ENCODE peak calls at places on chromosomes 4 and X, in four cellular contexts. M, Y, B and S are unnamed samples.

GRCh38 chr4:179124957-179125356 is 1682.7 kb upstream of the AGA start:
- DNase-seq in M (no peak), Y (no peak), B (no peak), S (no peak)

GRCh38 chr4:76562851-76563803 is 128.1 kb downstream of the SHROOM3 start:
- DNase-seq in M (peak; percentile 12), Y (no peak), B (no peak), S (no peak)

GRCh38 chrX:107324493-107325310 is 118.3 kb downstream of the DNAAF6 start:
- DNase-seq in M (no peak), Y (no peak), B (peak; percentile 31), S (no peak)

GRCh38 chr4:101123231-101123630 is 224.1 kb downstream of the PPP3CA start:
- DNase-seq in M (no peak), Y (no peak), B (no peak), S (peak; percentile 94)

GRCh38 chr4:101191302-101192098 is 155.8 kb downstream of the PPP3CA start:
- DNase-seq in M (no peak), Y (no peak), B (no peak), S (no peak)

GRCh38 chr4:41935652-41936021 is 408 bp downstream of the TMEM33 start:
- DNase-seq in M (peak; percentile 63), Y (no peak), B (peak; percentile 32), S (peak; percentile 4)

GRCh38 chr4:28792917-28793597 is 1927.1 kb upstream of the PCDH7 start:
- DNase-seq in M (no peak), Y (no peak), B (no peak), S (no peak)

GRCh38 chr4:112848931-112849330 is 200.5 kb upstream of the ANK2 start:
- DNase-seq in M (no peak), Y (no peak), B (no peak), S (no peak)

GRCh38 chr4:1834047-1834769 is 21.7 kb downstream of the LETM1 start:
- DNase-seq in M (no peak), Y (peak; percentile 55), B (no peak), S (no peak)

GRCh38 chr4:81651500-81651899 is 179.8 kb upstream of the RASGEF1B start:
- DNase-seq in M (no peak), Y (no peak), B (no peak), S (no peak)

GRCh38 chr4:81652069-81652478 is 180.4 kb upstream of the RASGEF1B start:
- DNase-seq in M (no peak), Y (no peak), B (no peak), S (no peak)

GRCh38 chr4:81647388-81647787 is 175.7 kb upstream of the RASGEF1B start:
- DNase-seq in M (no peak), Y (no peak), B (no peak), S (no peak)

GRCh38 chr4:81648576-81649272 is 177.0 kb upstream of the RASGEF1B start:
- DNase-seq in M (no peak), Y (peak; percentile 23), B (no peak), S (no peak)

DNA sequence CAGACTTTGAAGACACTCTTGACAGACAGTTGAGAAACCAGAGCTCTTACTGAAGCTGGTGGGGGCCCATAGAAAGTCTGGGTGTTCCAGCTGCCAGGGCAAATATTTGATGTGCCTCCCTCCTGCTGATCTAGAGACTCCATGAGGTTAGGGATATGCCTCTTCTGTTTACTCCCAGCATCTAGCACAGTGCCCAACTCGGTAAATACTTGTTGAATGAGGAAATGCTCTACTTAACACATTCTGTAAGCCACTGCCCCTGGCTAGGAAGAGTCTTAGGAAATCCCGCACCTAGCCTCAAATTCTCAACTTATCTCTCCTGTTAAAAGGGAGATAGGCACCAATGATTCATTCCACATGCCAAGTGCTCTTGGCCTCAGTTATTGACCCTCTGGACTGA is 179.2 kb upstream of the RASGEF1B start:
- DNase-seq in M (no peak), Y (no peak), B (no peak), S (no peak)
- TF ChIP-seq JUND in M (no peak), Y (no peak), B (no peak), S (no peak)

DNA sequence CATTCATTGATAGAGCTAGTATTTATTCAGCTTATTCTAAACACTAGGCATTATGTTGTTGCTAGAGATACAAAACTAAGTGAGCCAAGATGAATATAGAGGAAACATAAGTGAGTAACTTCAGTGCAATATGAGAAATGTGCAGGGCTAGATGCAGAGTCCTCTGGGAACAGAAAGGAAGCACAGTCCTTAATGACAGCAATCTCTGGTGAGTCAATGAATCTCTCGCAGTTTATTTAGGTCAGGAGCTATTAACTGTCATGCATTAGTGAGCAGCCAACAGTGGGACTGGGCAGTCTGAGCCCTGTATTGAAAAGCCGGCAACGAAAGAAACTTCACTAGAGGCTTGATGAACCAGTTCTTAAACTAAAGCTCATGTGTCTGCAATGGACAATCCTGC is 598.1 kb upstream of the MAGEB2 start:
- DNase-seq in M (no peak), Y (no peak), B (no peak), S (no peak)
- TF ChIP-seq ATF3 in M (no peak), Y (no peak), B (no peak), S (no peak)

GRCh38 chr4:59979061-59979460 is 1221.1 kb upstream of the ADGRL3 start:
- DNase-seq in M (no peak), Y (no peak), B (no peak), S (no peak)
- TF ChIP-seq JUND in M (no peak), Y (no peak), B (no peak), S (no peak)

GRCh38 chrX:73214366-73215094 is at the start of gene NAP1L2:
- DNase-seq in M (no peak), Y (no peak), B (no peak), S (no peak)
- TF ChIP-seq ATF3 in M (no peak), Y (no peak), B (no peak), S (no peak)